ENCODE peak calls at places on chromosomes 16 and 17, in nine cellular contexts. C is colonic mucosa, B is lower lobe of right lung, P is endothelial cell of umbilical vein, R is tibial nerve, D is IMR-90, Z is left ventricle myocardium inferior, J is sigmoid colon, T is psoas muscle. L is an unnamed sample.

GRCh38 chr16:66490774-66491715 is 58.9 kb downstream of the TK2 start:
- DNase-seq in C (no peak), D (no peak), B (no peak), J (peak), R (no peak), Z (no peak), P (no peak), T (no peak), L (no peak)

GRCh38 chr16:27313422-27314160 is at the start of gene IL4R:
- DNase-seq in C (peak), P (peak), T (peak), J (peak), D (peak), B (peak), R (peak), Z (peak), L (peak)

GRCh38 chr16:66429290-66429962 is 2.3 kb downstream of the BEAN1 start:
- DNase-seq in T (no peak), R (no peak), D (no peak), C (no peak), B (no peak), J (no peak), P (no peak), Z (no peak), L (no peak)

GRCh38 chr17:8875957-8876356 is 8.5 kb upstream of the PIK3R6 start:
- DNase-seq in R (no peak), J (no peak), D (peak), Z (no peak), P (no peak), B (no peak), T (no peak), C (no peak), L (no peak)

GRCh38 chr17:60579090-60579489 is 20.9 kb upstream of the PPM1D start:
- DNase-seq in J (no peak), C (no peak), R (no peak), B (no peak), Z (no peak), T (no peak), D (peak), P (no peak), L (no peak)

GRCh38 chr17:64166876-64167275 is 36.9 kb upstream of the ERN1 start:
- DNase-seq in B (no peak), R (no peak), C (no peak), Z (no peak), D (no peak), P (no peak), T (no peak), J (no peak), L (no peak)

GRCh38 chr16:53219795-53220194 is 165.0 kb downstream of the CHD9 start:
- DNase-seq in P (peak), J (no peak), R (no peak), C (no peak), Z (no peak), D (peak), T (no peak), B (no peak), L (no peak)

GRCh38 chr16:67311607-67312449 is 14.7 kb downstream of the KCTD19 start:
- DNase-seq in C (peak), R (no peak), B (no peak), D (peak), Z (no peak), J (no peak), P (peak), T (no peak), L (no peak)

GRCh38 chr16:79209308-79209707 is 391.2 kb downstream of the MAF start:
- DNase-seq in Z (no peak), R (no peak), P (no peak), B (no peak), T (no peak), C (no peak), J (no peak), D (no peak), L (no peak)

GRCh38 chr17:6328279-6328678 is 106.6 kb downstream of the AIPL1 start:
- DNase-seq in C (no peak), J (no peak), T (no peak), R (no peak), Z (no peak), B (no peak), P (peak), D (no peak), L (no peak)

GRCh38 chr16:21083729-21084268 is 66.8 kb downstream of the DNAH3 start:
- DNase-seq in B (peak), C (peak), T (peak), D (peak), R (peak), J (peak), Z (peak), P (peak), L (peak)

GRCh38 chr16:87436225-87437172 is 44.4 kb downstream of the MAP1LC3B start:
- DNase-seq in B (no peak), J (no peak), D (peak), P (no peak), R (no peak), Z (no peak), C (no peak), T (peak), L (no peak)

GRCh38 chr16:49861299-49861698 is 5.4 kb upstream of the ZNF423 start:
- DNase-seq in D (no peak), R (no peak), Z (no peak), J (no peak), B (no peak), C (no peak), T (no peak), P (no peak), L (no peak)

GRCh38 chr17:33674685-33675084 is 381.6 kb upstream of the ASIC2 start:
- DNase-seq in C (peak), Z (peak), T (no peak), B (peak), J (no peak), R (peak), D (peak), P (peak), L (no peak)

GRCh38 chr17:81741594-81742452 is 29.7 kb downstream of the SLC25A10 start:
- DNase-seq in R (no peak), P (no peak), T (no peak), Z (no peak), J (peak), B (peak), D (no peak), C (no peak), L (peak)

GRCh38 chr16:386641-387156 is 4.9 kb upstream of the PGAP6 start:
- DNase-seq in P (no peak), T (no peak), D (no peak), C (no peak), Z (no peak), B (no peak), R (no peak), J (no peak), L (no peak)

GRCh38 chr17:41697122-41697962 is 8.7 kb downstream of the EIF1 start:
- DNase-seq in B (peak), J (peak), C (peak), T (peak), P (no peak), D (peak), Z (peak), R (peak), L (no peak)

GRCh38 chr16:14629612-14629918 is 495 bp downstream of the PARN start:
- DNase-seq in J (no peak), D (no peak), T (no peak), P (peak), Z (no peak), R (no peak), B (no peak), C (no peak), L (no peak)

GRCh38 chr16:21116148-21116693 is 34.4 kb downstream of the DNAH3 start:
- DNase-seq in R (no peak), T (no peak), P (peak), D (no peak), C (no peak), Z (no peak), B (no peak), J (no peak), L (no peak)

GRCh38 chr16:72013389-72013788 is 4.8 kb downstream of the DHODH start:
- DNase-seq in B (peak), T (peak), C (no peak), R (no peak), D (peak), J (no peak), P (no peak), Z (peak), L (peak)

GRCh38 chr16:81376880-81377279 is 62.1 kb downstream of the GAN start:
- DNase-seq in R (no peak), Z (no peak), P (peak), B (no peak), T (no peak), D (no peak), J (no peak), C (no peak), L (no peak)

GRCh38 chr16:83539736-83540490 is 267.9 kb upstream of the HSBP1 start:
- DNase-seq in J (no peak), T (no peak), Z (no peak), R (no peak), P (no peak), B (no peak), C (no peak), D (peak), L (no peak)

GRCh38 chr17:48484850-48485249 is 46.0 kb downstream of the HOXB1 start:
- DNase-seq in B (no peak), R (no peak), C (no peak), T (no peak), P (no peak), Z (no peak), J (no peak), D (peak), L (no peak)

GRCh38 chr17:38911081-38911730 is 14.2 kb upstream of the LASP1NB start:
- DNase-seq in Z (no peak), T (peak), P (no peak), D (no peak), B (peak), J (peak), C (no peak), R (peak), L (peak)

GRCh38 chr17:12519956-12520594 is 145.6 kb upstream of the MYOCD start:
- DNase-seq in P (no peak), R (no peak), Z (no peak), D (no peak), C (no peak), B (no peak), T (no peak), J (no peak), L (no peak)

GRCh38 chr16:26795184-26795583 is 271.5 kb upstream of the C16orf82 start:
- DNase-seq in J (no peak), Z (no peak), C (no peak), D (no peak), P (no peak), R (no peak), T (no peak), B (no peak), L (no peak)

GRCh38 chr17:56939869-56940484 is 20.9 kb downstream of the COIL start:
- DNase-seq in J (no peak), Z (no peak), C (no peak), P (peak), R (no peak), B (no peak), D (peak), T (no peak), L (no peak)

GRCh38 chr17:64145751-64146417 is 15.9 kb upstream of the ERN1 start:
- DNase-seq in Z (peak), B (peak), D (peak), C (peak), J (peak), T (peak), P (peak), R (peak), L (peak)

GRCh38 chr16:30010817-30011504 is at the start of gene DOC2A:
- DNase-seq in R (no peak), D (no peak), C (no peak), B (no peak), Z (no peak), P (no peak), T (no peak), J (no peak), L (no peak)

GRCh38 chr16:57150682-57151330 is 35.0 kb downstream of the PSME3IP1 start:
- DNase-seq in P (no peak), Z (no peak), D (peak), R (no peak), B (no peak), J (peak), T (no peak), C (no peak), L (no peak)

GRCh38 chr17:2685696-2686095 is 25.9 kb downstream of the CLUH start:
- DNase-seq in B (no peak), D (no peak), J (peak), P (no peak), Z (no peak), T (peak), C (peak), R (no peak), L (peak)

GRCh38 chr16:66228791-66229190 is 137.7 kb upstream of the CDH5 start:
- DNase-seq in R (no peak), D (peak), P (no peak), J (peak), C (no peak), B (no peak), Z (no peak), T (no peak), L (no peak)

GRCh38 chr17:75295220-75296158 is 6.3 kb upstream of the SLC25A19 start:
- DNase-seq in Z (no peak), D (no peak), R (no peak), C (no peak), B (no peak), T (no peak), P (no peak), J (no peak), L (no peak)

GRCh38 chr16:85574672-85575475 is 38.2 kb upstream of the GSE1 start:
- DNase-seq in P (no peak), R (no peak), Z (no peak), B (no peak), T (no peak), C (no peak), D (no peak), J (no peak), L (no peak)

GRCh38 chr17:75516619-75517276 is 420 bp downstream of the TSEN54 start:
- DNase-seq in C (no peak), T (no peak), R (no peak), J (no peak), Z (no peak), P (no peak), D (no peak), B (peak), L (peak)

GRCh38 chr16:46961373-46962353 is 11.8 kb downstream of the DNAJA2 start:
- DNase-seq in P (no peak), J (no peak), D (peak), C (no peak), T (no peak), R (no peak), B (no peak), Z (no peak), L (no peak)

GRCh38 chr16:90031931-90032663 is 12.8 kb upstream of the DBNDD1 start:
- DNase-seq in D (peak), T (no peak), P (peak), R (no peak), C (no peak), B (no peak), Z (no peak), J (no peak), L (no peak)

GRCh38 chr17:35548978-35549377 is 11.5 kb upstream of the SLFN12L start:
- DNase-seq in D (no peak), P (no peak), B (no peak), R (no peak), C (no peak), Z (no peak), T (no peak), J (no peak), L (no peak)

GRCh38 chr17:81258292-81258691 is 19.2 kb downstream of the NDUFAF8 start:
- DNase-seq in Z (no peak), P (no peak), B (no peak), C (no peak), D (no peak), J (no peak), R (no peak), T (no peak), L (no peak)

DNA sequence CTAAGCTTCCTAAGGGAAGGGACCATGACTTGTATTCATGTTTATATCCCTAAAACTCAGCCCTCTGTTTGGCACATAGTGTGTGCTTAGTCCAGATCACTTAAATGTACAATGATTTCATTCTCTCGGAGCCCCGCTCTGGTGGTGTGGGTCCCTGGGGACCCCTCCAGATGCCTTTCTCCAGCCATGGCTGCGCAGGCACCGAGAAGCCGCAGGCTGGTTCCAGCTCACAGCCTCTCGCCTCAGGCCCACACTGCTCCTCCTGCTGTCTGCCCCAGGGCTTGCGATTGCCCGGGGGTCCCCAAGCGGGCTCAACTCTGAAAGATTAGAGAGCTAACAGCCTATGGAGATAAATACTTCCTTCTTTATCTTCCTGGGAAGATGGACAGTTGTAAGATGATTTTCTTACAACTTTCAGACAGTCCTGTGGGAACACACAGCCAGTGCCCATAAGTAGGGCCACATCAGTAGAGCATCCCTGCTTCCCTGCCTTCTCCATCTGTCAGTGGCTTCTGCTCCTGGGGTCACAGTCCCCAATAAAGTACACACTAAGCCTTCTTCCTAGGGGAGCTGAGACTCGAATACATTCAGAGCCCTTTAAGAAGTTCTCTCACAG is 66.2 kb downstream of the CENPV start:
- DNase-seq in R (no peak), J (peak), P (no peak), B (no peak), D (no peak), Z (no peak), C (no peak), T (peak), L (no peak)
- TF ChIP-seq CTCF in R (no peak), J (no peak), P (peak), B (peak), D (peak), Z (no peak), C (no peak), T (no peak), L (peak)

DNA sequence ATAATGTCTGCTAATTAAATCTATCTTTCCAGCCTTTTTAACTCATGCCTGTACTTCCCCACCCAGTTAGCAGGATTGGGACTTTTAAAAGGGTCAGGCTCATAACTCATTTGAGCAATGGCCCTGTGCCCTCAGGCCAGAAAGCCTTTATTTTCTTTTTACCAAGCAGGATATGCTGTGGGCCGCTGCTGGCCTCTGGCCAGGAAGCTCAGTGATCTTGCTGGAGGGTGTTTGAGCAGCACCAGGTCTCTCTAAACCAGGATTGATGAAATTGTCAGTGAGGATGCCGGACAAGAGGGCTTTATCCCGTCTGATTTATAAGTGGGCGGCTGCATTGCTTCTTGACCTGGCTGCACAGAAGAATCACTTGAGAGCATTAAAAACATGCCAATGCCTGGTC is 187.8 kb downstream of the RAB11FIP4 start:
- DNase-seq in R (no peak), D (peak), Z (no peak), B (no peak), P (peak), J (no peak), T (no peak), C (no peak), L (no peak)
- H3K27ac ChIP-seq in R (no peak), D (no peak), Z (no peak), B (no peak), P (no peak), J (peak), T (no peak), C (no peak), L (no peak)

GRCh38 chr17:28725166-28725659 is 820 bp downstream of the TLCD1 start:
- DNase-seq in R (no peak), Z (no peak), J (peak), P (peak), C (peak), D (peak), B (no peak), T (no peak), L (no peak)
- H3K4me3 ChIP-seq in R (peak), Z (peak), J (peak), P (no peak), C (peak), D (peak), B (peak), T (peak), L (peak)

GRCh38 chr16:88479795-88480760 is 27.0 kb downstream of the ZFPM1 start:
- DNase-seq in D (no peak), R (no peak), Z (no peak), T (no peak), P (no peak), C (no peak), B (no peak), J (no peak), L (no peak)

GRCh38 chr16:88476817-88477397 is 23.8 kb downstream of the ZFPM1 start:
- DNase-seq in P (no peak), R (no peak), J (no peak), Z (no peak), C (no peak), B (no peak), T (no peak), D (no peak), L (no peak)

GRCh38 chr16:88478115-88478514 is 25.0 kb downstream of the ZFPM1 start:
- DNase-seq in R (no peak), T (no peak), B (no peak), J (no peak), C (no peak), Z (no peak), D (no peak), P (no peak), L (no peak)

GRCh38 chr16:88477631-88478030 is 24.6 kb downstream of the ZFPM1 start:
- DNase-seq in R (no peak), D (no peak), P (no peak), Z (no peak), T (no peak), B (no peak), C (no peak), J (no peak), L (no peak)

GRCh38 chr16:88478889-88479794 is 26.1 kb downstream of the ZFPM1 start:
- DNase-seq in Z (no peak), T (no peak), J (no peak), R (no peak), B (no peak), C (no peak), P (no peak), D (no peak), L (no peak)
- TF ChIP-seq CTCF in Z (no peak), T (no peak), J (no peak), R (no peak), B (no peak), C (no peak), P (no peak), D (no peak), L (no peak)